ENCODE peak calls at places on chromosome 3, in eight cellular contexts. U is RWPE1; H is substantia nigra; I is lung; R is activated T-helper 1 cell treated with anti-CD3 and anti-CD28 coated beads, Interleukin-12 subunit alpha, Interleukin-12 subunit beta, Interleukin-2, Interleukin-4 antibody, amounts not matched to agents 30 ng/mL and 10 ng/mL and 1 ng/mL, durations not matched to agents 14 hours and 24 hours and 36 hours; C is suprapubic skin; M is Kasumi-1; S is activated T-cell treated with anti-CD3 and anti-CD28 coated beads, Interleukin-2, amount 50 U/mL, for 72 hours. Z is an unnamed sample.

GRCh38 chr3:32154180-32154579 is 47.8 kb downstream of the GPD1L start:
- DNase-seq in R (no peak), U (no peak), H (no peak), S (no peak), I (no peak), M (peak), C (no peak), Z (no peak)

GRCh38 chr3:152375546-152375945 is 106.8 kb downstream of the MBNL1 start:
- DNase-seq in H (no peak), U (no peak), S (no peak), R (no peak), C (no peak), M (peak), I (no peak), Z (no peak)

GRCh38 chr3:62605413-62606068 is 232.2 kb upstream of the FEZF2 start:
- DNase-seq in I (no peak), U (no peak), H (no peak), C (no peak), S (no peak), M (no peak), R (no peak), Z (no peak)

GRCh38 chr3:157280786-157281185 is 120.8 kb upstream of the CCNL1 start:
- DNase-seq in U (no peak), C (no peak), S (no peak), I (no peak), R (no peak), H (no peak), M (no peak), Z (no peak)

GRCh38 chr3:36740822-36741221 is 23.5 kb downstream of the DCLK3 start:
- DNase-seq in I (no peak), R (no peak), S (no peak), M (no peak), C (no peak), U (no peak), H (no peak), Z (peak)

GRCh38 chr3:76900571-76900970 is 139.3 kb upstream of the ROBO2 start:
- DNase-seq in C (no peak), U (no peak), S (no peak), I (no peak), M (no peak), R (no peak), H (no peak), Z (no peak)

GRCh38 chr3:141228385-141228784 is 3.2 kb upstream of the PXYLP1 start:
- DNase-seq in M (peak), R (no peak), U (no peak), H (no peak), I (no peak), C (no peak), S (no peak), Z (no peak)

GRCh38 chr3:11173828-11174465 is 19.7 kb downstream of the HRH1 start:
- DNase-seq in U (no peak), I (no peak), M (no peak), H (no peak), C (peak), S (no peak), R (no peak), Z (no peak)

GRCh38 chr3:107920538-107920937 is 170.3 kb downstream of the CD47 start:
- DNase-seq in R (no peak), H (no peak), C (no peak), S (no peak), I (no peak), U (no peak), M (no peak), Z (no peak)

GRCh38 chr3:119524931-119525662 is 26.8 kb downstream of the TIMMDC1 start:
- DNase-seq in C (no peak), S (no peak), R (no peak), M (peak), U (no peak), I (no peak), H (no peak), Z (no peak)

GRCh38 chr3:104750581-104750980 is 616.1 kb upstream of the ALCAM start:
- DNase-seq in C (no peak), R (no peak), H (no peak), I (no peak), S (no peak), M (no peak), U (no peak), Z (no peak)

GRCh38 chr3:179452166-179452544 is 885 bp upstream of the GNB4 start:
- DNase-seq in I (no peak), R (no peak), U (no peak), M (peak), C (no peak), H (no peak), S (no peak), Z (no peak)

GRCh38 chr3:104353951-104354350 is 1012.8 kb upstream of the ALCAM start:
- DNase-seq in M (no peak), C (no peak), R (no peak), U (no peak), S (no peak), I (no peak), H (no peak), Z (no peak)

GRCh38 chr3:100316656-100317069 is 17.9 kb upstream of the NIT2 start:
- DNase-seq in H (no peak), S (peak), M (peak), C (no peak), I (no peak), R (peak), U (peak), Z (peak)

GRCh38 chr3:129413687-129414506 is 14.5 kb downstream of the EFCAB12 start:
- DNase-seq in M (no peak), R (no peak), C (no peak), H (no peak), U (no peak), I (no peak), S (no peak), Z (no peak)

GRCh38 chr3:108479212-108479611 is 31.2 kb downstream of the MYH15 start:
- DNase-seq in C (no peak), R (no peak), S (no peak), H (no peak), U (no peak), I (no peak), M (no peak), Z (no peak)